ENCODE peak calls at places on chromosomes 6 and 20, in nine cellular contexts. Z, E, W, N, M, G, L, K and Q are unnamed samples.

GRCh38 chr6:20630617-20631448 is 96.6 kb downstream of the CDKAL1 start:
- DNase-seq in Z (peak), E (peak), W (no peak), N (no peak), M (no peak), G (no peak), L (peak), K (no peak), Q (no peak)

GRCh38 chr20:37764333-37764935 is 70.6 kb downstream of the CTNNBL1 start:
- DNase-seq in Z (no peak), E (no peak), W (no peak), N (no peak), M (no peak), G (no peak), L (no peak), K (no peak), Q (no peak)

GRCh38 chr20:41655966-41656685 is 37.9 kb upstream of the CHD6 start:
- DNase-seq in Z (no peak), E (no peak), W (no peak), N (no peak), M (peak), G (no peak), L (no peak), K (no peak), Q (no peak)

GRCh38 chr20:34240698-34241615 is at the start of gene ASIP:
- DNase-seq in Z (no peak), E (no peak), W (peak), N (no peak), M (no peak), G (no peak), L (no peak), K (no peak), Q (no peak)

GRCh38 chr6:6654599-6655575 is 66.4 kb downstream of the LY86 start:
- DNase-seq in Z (no peak), E (no peak), W (no peak), N (no peak), M (no peak), G (no peak), L (no peak), K (no peak), Q (no peak)

GRCh38 chr20:21559305-21559704 is 45.4 kb upstream of the NKX2-2 start:
- DNase-seq in Z (no peak), E (no peak), W (no peak), N (no peak), M (no peak), G (no peak), L (peak), K (no peak), Q (no peak)

GRCh38 chr6:26594730-26595632 is 1.8 kb upstream of the ABT1 start:
- DNase-seq in Z (peak), E (peak), W (peak), N (peak), M (peak), G (peak), L (no peak), K (peak), Q (no peak)

GRCh38 chr6:149405823-149406765 is 6.0 kb downstream of the SUMO4 start:
- DNase-seq in Z (no peak), E (no peak), W (no peak), N (no peak), M (no peak), G (no peak), L (no peak), K (no peak), Q (peak)

GRCh38 chr6:122789862-122790739 is 1.0 kb downstream of the SMPDL3A start:
- DNase-seq in Z (no peak), E (no peak), W (peak), N (peak), M (peak), G (peak), L (no peak), K (peak), Q (peak)

GRCh38 chr6:39884696-39885095 is 49.6 kb downstream of the MOCS1 start:
- DNase-seq in Z (no peak), E (no peak), W (no peak), N (no peak), M (no peak), G (no peak), L (no peak), K (no peak), Q (no peak)

GRCh38 chr6:54010340-54011276 is 100.6 kb upstream of the MLIP start:
- DNase-seq in Z (no peak), E (peak), W (no peak), N (no peak), M (no peak), G (no peak), L (no peak), K (no peak), Q (no peak)

GRCh38 chr6:135289816-135290215 is 108.7 kb downstream of the MYB start:
- DNase-seq in Z (no peak), E (no peak), W (no peak), N (no peak), M (no peak), G (no peak), L (no peak), K (no peak), Q (no peak)

GRCh38 chr6:52590634-52590985 is 13.8 kb upstream of the TRAM2 start:
- DNase-seq in Z (no peak), E (peak), W (no peak), N (no peak), M (no peak), G (no peak), L (no peak), K (no peak), Q (no peak)

GRCh38 chr6:156699017-156699421 is 78.2 kb upstream of the ARID1B start:
- DNase-seq in Z (no peak), E (no peak), W (no peak), N (no peak), M (no peak), G (peak), L (peak), K (no peak), Q (no peak)

GRCh38 chr6:67009818-67010217 is 1302.8 kb upstream of the EYS start:
- DNase-seq in Z (no peak), E (peak), W (peak), N (no peak), M (no peak), G (no peak), L (no peak), K (no peak), Q (no peak)

GRCh38 chr6:42978487-42978792 is 541 bp downstream of the PEX6 start:
- DNase-seq in Z (no peak), E (no peak), W (peak), N (no peak), M (no peak), G (peak), L (no peak), K (peak), Q (no peak)

GRCh38 chr6:160418370-160418769 is 70.2 kb downstream of the SLC22A3 start:
- DNase-seq in Z (no peak), E (peak), W (no peak), N (no peak), M (no peak), G (no peak), L (no peak), K (no peak), Q (no peak)

GRCh38 chr6:151130329-151130728 is 109.4 kb upstream of the AKAP12 start:
- DNase-seq in Z (no peak), E (no peak), W (no peak), N (no peak), M (no peak), G (no peak), L (no peak), K (no peak), Q (no peak)

GRCh38 chr6:36912583-36912982 is 26.8 kb downstream of the C6orf89 start:
- DNase-seq in Z (no peak), E (no peak), W (no peak), N (peak), M (no peak), G (no peak), L (peak), K (no peak), Q (no peak)

GRCh38 chr6:44216677-44217331 is at the start of gene MYMX:
- DNase-seq in Z (no peak), E (no peak), W (peak), N (no peak), M (no peak), G (no peak), L (no peak), K (no peak), Q (no peak)

GRCh38 chr20:24747015-24747712 is 201.9 kb upstream of the CST7 start:
- DNase-seq in Z (no peak), E (no peak), W (no peak), N (no peak), M (no peak), G (no peak), L (no peak), K (no peak), Q (no peak)

DNA sequence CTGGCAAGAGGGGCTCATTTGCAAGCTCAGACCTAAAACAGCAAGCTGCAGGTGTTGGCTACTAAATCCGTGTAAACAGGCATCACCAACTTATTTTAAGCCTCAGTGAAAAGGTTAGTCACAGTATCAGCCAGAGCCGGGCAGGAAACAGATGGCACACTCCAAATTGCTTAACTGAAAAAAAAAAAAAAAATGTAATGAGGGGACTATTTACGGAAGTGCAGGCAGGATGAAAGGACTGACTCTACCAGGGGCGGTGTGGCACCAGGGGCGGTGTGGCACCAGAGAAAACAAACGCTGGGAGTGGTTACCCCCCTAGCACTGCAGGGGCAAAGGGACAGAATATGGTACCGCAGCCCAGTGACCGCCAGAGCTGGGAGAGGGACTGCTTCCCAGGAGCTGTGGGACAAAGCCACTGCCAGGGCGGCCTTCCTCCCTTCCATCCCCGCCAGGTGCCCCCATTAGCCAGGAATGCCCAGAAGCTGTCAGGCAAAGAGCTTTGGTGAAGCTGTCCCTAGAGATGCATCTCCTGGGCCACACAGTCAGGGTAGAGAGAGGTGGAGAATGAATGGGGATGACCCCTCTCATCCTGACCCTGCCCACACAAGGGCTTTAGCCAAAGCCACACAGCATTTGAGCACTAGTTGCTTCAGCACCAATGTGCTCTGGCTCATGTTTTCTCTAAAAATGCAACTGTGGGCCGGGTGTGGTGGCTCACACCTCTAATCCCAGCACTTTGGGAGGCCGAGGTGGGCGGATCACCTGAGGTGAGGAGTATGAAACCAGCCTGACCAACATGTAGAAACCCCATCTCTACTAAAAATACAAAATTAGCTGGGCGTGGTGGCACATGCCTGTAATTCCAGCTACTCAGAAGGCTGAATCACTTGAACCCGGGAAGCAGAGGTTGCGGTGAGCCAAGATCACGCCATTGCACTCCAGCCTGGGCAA is 39.6 kb upstream of the GFOD1 start:
- DNase-seq in Z (no peak), E (no peak), W (no peak), N (no peak), M (peak), G (no peak), L (peak), K (no peak), Q (peak)
- TF ChIP-seq REST in Z (no peak), E (no peak), W (no peak), N (no peak), M (no peak), G (no peak), L (no peak), K (no peak), Q (peak)

GRCh38 chr20:31813611-31814010 is 5.5 kb upstream of the MYLK2 start:
- DNase-seq in Z (no peak), E (no peak), W (no peak), N (no peak), M (no peak), G (no peak), L (no peak), K (no peak), Q (no peak)
- TF ChIP-seq REST in Z (no peak), E (no peak), W (no peak), N (no peak), M (no peak), G (no peak), L (no peak), K (no peak), Q (no peak)

DNA sequence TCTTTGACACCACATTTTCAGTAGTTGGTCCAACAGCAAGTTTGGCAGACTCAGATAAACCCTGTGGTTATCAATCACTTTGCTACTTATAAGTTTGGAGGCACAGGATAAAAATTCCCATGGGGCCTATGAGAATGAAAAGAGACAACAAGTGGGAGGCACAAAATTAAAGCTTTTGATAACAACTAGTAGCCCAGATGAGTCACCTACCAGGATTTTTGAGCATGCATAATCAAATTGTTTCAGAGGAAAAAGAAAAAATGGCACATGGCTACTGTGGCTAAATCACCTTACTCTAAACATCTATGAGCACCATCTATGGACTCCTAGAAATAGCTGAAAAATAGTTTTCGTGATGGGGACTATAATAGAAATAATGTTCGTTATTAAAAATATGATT is 40.8 kb upstream of the BMP5 start:
- DNase-seq in Z (no peak), E (no peak), W (no peak), N (no peak), M (no peak), G (no peak), L (no peak), K (no peak), Q (no peak)
- TF ChIP-seq REST in Z (no peak), E (no peak), W (no peak), N (no peak), M (no peak), G (no peak), L (no peak), K (no peak), Q (no peak)

DNA sequence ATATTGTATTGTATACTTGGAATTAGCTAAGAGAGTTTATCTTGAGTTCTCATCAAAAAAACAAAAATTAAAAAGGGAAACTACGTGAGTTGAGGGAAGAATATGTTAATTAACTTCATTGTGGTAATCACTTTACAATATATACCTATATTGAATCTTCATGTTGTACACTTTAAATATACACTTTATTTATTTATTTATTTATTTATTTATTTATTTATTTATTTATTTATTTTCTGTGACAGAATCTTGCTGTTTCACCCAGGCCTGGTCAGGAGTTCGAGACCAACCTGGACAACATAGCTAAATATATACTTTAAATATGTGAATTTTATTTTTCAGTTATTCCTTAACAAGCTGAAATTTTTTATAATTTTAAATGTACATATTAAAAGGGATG is 74.1 kb downstream of the VIP start:
- DNase-seq in Z (no peak), E (no peak), W (no peak), N (no peak), M (no peak), G (no peak), L (no peak), K (no peak), Q (no peak)
- TF ChIP-seq REST in Z (no peak), E (no peak), W (no peak), N (no peak), M (no peak), G (no peak), L (no peak), K (no peak), Q (no peak)

GRCh38 chr20:58389324-58389967 is 417 bp downstream of the VAPB start:
- DNase-seq in Z (no peak), E (peak), W (peak), N (no peak), M (peak), G (no peak), L (no peak), K (peak), Q (peak)
- TF ChIP-seq REST in Z (no peak), E (no peak), W (no peak), N (no peak), M (no peak), G (no peak), L (no peak), K (peak), Q (no peak)

GRCh38 chr20:11585752-11586352 is 331.8 kb upstream of the BTBD3 start:
- DNase-seq in Z (peak), E (peak), W (peak), N (no peak), M (no peak), G (no peak), L (no peak), K (no peak), Q (no peak)

GRCh38 chr20:11581271-11581670 is 336.4 kb upstream of the BTBD3 start:
- DNase-seq in Z (peak), E (peak), W (peak), N (no peak), M (no peak), G (no peak), L (no peak), K (peak), Q (peak)

DNA sequence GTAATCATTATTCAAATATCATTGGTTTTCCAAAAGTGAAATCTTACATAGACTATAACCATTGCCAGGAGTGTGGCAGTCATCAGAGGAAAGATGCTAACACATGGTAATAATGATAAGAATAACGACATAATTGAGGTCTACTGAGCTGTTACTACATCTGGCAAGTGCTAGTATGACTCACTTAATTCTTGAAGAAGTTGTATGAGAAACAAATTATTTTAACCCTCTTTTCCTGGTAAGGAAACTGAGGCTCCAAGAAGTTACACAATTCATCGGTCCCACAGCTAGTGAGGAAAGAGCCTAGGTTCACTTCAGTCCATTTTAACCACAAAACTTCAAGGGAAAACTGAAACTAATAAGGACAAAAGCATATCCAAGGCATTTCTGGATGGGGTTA is 335.6 kb upstream of the BTBD3 start:
- DNase-seq in Z (no peak), E (no peak), W (no peak), N (no peak), M (no peak), G (no peak), L (no peak), K (no peak), Q (peak)
- TF ChIP-seq REST in Z (no peak), E (no peak), W (no peak), N (no peak), M (no peak), G (no peak), L (no peak), K (no peak), Q (no peak)

DNA sequence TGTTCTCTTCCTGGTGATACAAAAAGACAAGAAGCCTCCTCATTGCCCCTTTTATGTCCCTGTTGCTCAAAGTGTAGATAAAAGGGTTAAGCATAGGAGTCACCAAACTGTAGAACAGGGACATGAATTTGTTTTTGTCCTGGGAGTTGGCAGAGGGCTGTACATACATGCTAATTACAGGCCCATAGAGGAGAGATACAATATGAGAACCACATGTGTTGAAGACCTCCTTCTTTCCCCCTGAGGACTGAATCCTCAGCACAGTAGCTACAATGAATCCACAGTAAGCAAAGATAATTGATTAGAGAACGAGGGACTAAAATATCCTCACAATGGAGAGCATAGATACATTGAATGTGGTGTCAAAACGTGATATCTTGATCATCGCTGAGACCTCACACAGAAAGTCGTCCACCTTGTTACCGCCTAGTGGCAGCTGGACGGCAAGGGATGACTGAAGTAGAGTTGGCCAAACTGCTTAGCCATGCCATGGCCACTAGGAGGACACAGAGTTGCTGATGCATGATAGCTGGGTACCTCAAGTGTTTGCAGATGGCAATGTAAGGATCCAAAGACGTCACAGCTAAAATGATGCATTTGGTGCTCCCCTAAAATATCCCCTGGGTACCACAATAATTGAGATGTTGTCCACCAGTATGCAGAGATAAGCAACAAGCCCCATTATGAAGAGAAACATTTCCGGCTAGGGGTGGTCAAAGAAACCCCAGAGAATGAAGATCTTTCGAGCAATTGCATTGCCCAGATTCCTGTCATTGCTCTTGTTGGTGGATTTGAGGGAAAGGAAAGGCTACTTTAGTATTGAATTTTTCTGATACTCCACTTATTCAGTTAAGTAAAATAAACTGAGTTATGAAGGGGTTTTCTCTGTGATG is 15.0 kb downstream of the OR2B3 start:
- DNase-seq in Z (peak), E (peak), W (peak), N (peak), M (peak), G (peak), L (no peak), K (peak), Q (peak)
- TF ChIP-seq REST in Z (no peak), E (no peak), W (no peak), N (no peak), M (no peak), G (no peak), L (no peak), K (no peak), Q (no peak)

GRCh38 chr6:56963043-56963442 is 8.1 kb downstream of the BEND6 start:
- DNase-seq in Z (no peak), E (no peak), W (peak), N (no peak), M (no peak), G (no peak), L (no peak), K (no peak), Q (no peak)

GRCh38 chr6:56962451-56962850 is 7.5 kb downstream of the BEND6 start:
- DNase-seq in Z (no peak), E (no peak), W (no peak), N (no peak), M (no peak), G (no peak), L (no peak), K (no peak), Q (no peak)

GRCh38 chr6:56961151-56961550 is 6.2 kb downstream of the BEND6 start:
- DNase-seq in Z (no peak), E (no peak), W (no peak), N (no peak), M (no peak), G (no peak), L (no peak), K (no peak), Q (no peak)

GRCh38 chr6:56965126-56965525 is 10.2 kb downstream of the BEND6 start:
- DNase-seq in Z (no peak), E (no peak), W (no peak), N (no peak), M (no peak), G (no peak), L (no peak), K (no peak), Q (no peak)

GRCh38 chr6:56963793-56964192 is 8.9 kb downstream of the BEND6 start:
- DNase-seq in Z (no peak), E (no peak), W (no peak), N (no peak), M (no peak), G (no peak), L (no peak), K (no peak), Q (no peak)
- TF ChIP-seq REST in Z (no peak), E (no peak), W (no peak), N (no peak), M (no peak), G (no peak), L (no peak), K (no peak), Q (no peak)